ENCODE peak calls at places on chromosome 13, in ten cellular contexts. Y, T, C, V, Z, K, X, B, H and A are unnamed samples.

GRCh38 chr13:27728271-27728670 is 64.0 kb upstream of the GSX1 start:
- DNase-seq in Z (no peak), T (no peak), C (no peak), Y (no peak), B (no peak), K (peak; percentile 14), X (no peak), V (no peak), H (no peak), A (no peak)

GRCh38 chr13:106063591-106064308 is 471.7 kb downstream of the EFNB2 start:
- DNase-seq in X (no peak), C (no peak), V (no peak), T (no peak), H (no peak), B (no peak), Y (peak; percentile 83), K (no peak), Z (no peak), A (no peak)

GRCh38 chr13:78137404-78138142 is 218.9 kb upstream of the EDNRB start:
- DNase-seq in C (no peak), K (peak; percentile 50), B (no peak), X (no peak), Y (peak; percentile 72), V (peak; percentile 58), T (peak; percentile 11), Z (no peak), H (no peak), A (no peak)

GRCh38 chr13:33106656-33107402 is 90.6 kb downstream of the KL start:
- DNase-seq in H (no peak), B (no peak), K (no peak), V (no peak), Y (peak; percentile 62), C (no peak), X (no peak), T (no peak), Z (no peak), A (no peak)

GRCh38 chr13:112032186-112032835 is 34.6 kb upstream of the SOX1 start:
- DNase-seq in Z (no peak), H (no peak), C (no peak), B (no peak), X (no peak), Y (peak; percentile 1), V (no peak), T (no peak), K (no peak), A (no peak)

GRCh38 chr13:45119469-45119989 is 781 bp upstream of the GTF2F2 start:
- DNase-seq in T (peak; percentile 8), X (no peak), H (peak; percentile 18), C (no peak), K (no peak), B (peak; percentile 24), Z (no peak), V (no peak), Y (peak; percentile 77), A (no peak)

GRCh38 chr13:41224113-41225110 is 30.0 kb upstream of the KBTBD7 start:
- DNase-seq in T (no peak), X (no peak), Y (peak; percentile 83), C (no peak), B (no peak), Z (no peak), K (no peak), H (no peak), V (no peak), A (no peak)

GRCh38 chr13:63433546-63434150 is 2018.0 kb upstream of the PCDH20 start:
- DNase-seq in B (no peak), T (no peak), V (no peak), C (no peak), Z (no peak), X (no peak), K (peak; percentile 5), H (no peak), Y (peak; percentile 87), A (no peak)

GRCh38 chr13:74064805-74065204 is 69.4 kb downstream of the KLF12 start:
- DNase-seq in X (no peak), T (no peak), H (no peak), C (no peak), V (no peak), B (no peak), Z (no peak), K (no peak), Y (peak; percentile 82), A (no peak)

GRCh38 chr13:59663707-59664106 is 500.0 kb downstream of the DIAPH3 start:
- DNase-seq in X (no peak), Z (no peak), H (no peak), V (peak; percentile 70), T (no peak), C (no peak), K (no peak), Y (no peak), B (no peak), A (no peak)

GRCh38 chr13:94323746-94324408 is 155.6 kb downstream of the DCT start:
- DNase-seq in H (no peak), K (no peak), C (no peak), T (no peak), Z (no peak), B (no peak), Y (no peak), X (no peak), V (no peak), A (no peak)

GRCh38 chr13:41603917-41604316 is 146.6 kb downstream of the RGCC start:
- DNase-seq in H (no peak), X (no peak), C (no peak), Z (no peak), Y (peak; percentile 78), T (no peak), B (no peak), K (peak; percentile 57), V (no peak), A (no peak)

GRCh38 chr13:27595055-27595811 is 25.1 kb downstream of the LNX2 start:
- DNase-seq in K (no peak), B (no peak), T (no peak), X (no peak), Y (no peak), C (no peak), Z (no peak), V (no peak), H (no peak), A (no peak)

GRCh38 chr13:80679423-80679822 is 338.5 kb upstream of the SPRY2 start:
- DNase-seq in Z (no peak), H (no peak), V (no peak), Y (no peak), X (no peak), B (no peak), T (no peak), C (no peak), K (no peak), A (no peak)

GRCh38 chr13:103097366-103097928 is 31.2 kb upstream of the SLC10A2 start:
- DNase-seq in B (no peak), T (no peak), Y (no peak), X (no peak), C (no peak), H (no peak), K (no peak), Z (no peak), V (no peak), A (no peak)

DNA sequence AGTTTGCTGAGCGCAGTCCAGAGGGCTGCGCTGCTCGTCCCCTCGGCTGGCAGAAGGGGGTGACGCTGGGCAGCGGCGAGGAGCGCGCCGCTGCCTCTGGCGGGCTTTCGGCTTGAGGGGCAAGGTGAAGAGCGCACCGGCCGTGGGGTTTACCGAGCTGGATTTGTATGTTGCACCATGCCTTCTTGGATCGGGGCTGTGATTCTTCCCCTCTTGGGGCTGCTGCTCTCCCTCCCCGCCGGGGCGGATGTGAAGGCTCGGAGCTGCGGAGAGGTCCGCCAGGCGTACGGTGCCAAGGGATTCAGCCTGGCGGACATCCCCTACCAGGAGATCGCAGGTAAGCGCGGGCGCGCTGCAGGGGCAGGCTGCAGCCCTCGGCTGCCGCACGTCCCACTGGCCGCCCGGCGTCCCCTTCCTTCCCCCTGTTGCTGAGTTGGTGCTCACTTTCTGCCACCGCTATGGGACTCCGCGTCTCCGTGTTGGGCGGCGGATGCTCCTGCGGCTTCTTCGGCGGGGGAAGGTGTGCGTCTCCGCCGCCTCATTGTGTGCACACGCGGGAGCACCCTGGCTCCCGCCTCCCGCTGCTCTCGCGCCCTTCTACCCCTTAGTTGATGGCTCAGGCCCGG is 786 bp downstream of the GPC6 start:
- DNase-seq in X (no peak), B (no peak), C (no peak), K (peak; percentile 41), Y (peak; percentile 52), V (peak; percentile 28), Z (no peak), T (peak; percentile 10), H (peak; percentile 11), A (no peak)
- H3K4me1 ChIP-seq in X (peaks cover 3% of the 10 kb centered on the region), B (peaks cover 8% of the 10 kb centered on the region), C (peaks cover 14% of the 10 kb centered on the region), K (peaks cover 14% of the 10 kb centered on the region), Y (peaks cover 2% of the 10 kb centered on the region), V (peaks cover 68% of the 10 kb centered on the region), Z (no peaks in the 10 kb centered on the region), T (no peaks in the 10 kb centered on the region), H (peaks cover 2% of the 10 kb centered on the region), A (no peaks in the 10 kb centered on the region)

DNA sequence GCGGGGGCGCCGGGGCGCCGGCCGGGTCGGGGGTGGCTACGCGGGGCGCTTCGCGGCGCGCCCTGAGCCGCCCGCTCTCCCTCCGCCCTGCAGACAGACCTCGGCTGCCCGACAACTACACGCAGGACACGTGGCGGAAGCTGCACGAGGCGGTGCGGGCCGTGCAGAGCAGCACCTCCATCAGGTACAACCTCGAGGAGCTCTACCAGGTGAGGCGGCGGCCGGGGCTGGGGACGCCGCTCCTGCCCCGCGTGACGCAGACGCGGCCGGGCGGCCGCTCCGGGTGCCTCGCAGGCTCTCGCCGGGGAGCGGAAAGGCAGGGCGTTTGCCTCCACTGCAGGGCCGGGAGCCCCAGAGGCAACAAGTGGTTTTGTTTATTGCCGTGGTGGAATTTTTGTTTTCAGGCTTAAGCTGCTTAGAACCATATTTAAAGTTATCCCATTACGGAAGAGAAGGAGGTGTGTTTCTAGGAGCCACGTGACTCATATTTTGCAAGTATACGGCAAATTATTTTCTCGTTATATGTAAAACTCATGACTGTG is 538 bp downstream of the CUL4A start:
- DNase-seq in X (no peak), B (peak; percentile 75), H (peak; percentile 76), V (peak; percentile 32), K (peak; percentile 60), T (peak; percentile 39), C (no peak), Y (peak; percentile 55), Z (peak; percentile 46), A (peak; percentile 71)
- TF ChIP-seq POLR2A in X (no peak), B (peak; percentile 33), H (peak; percentile 37), V (no peak), K (no peak), T (peak; percentile 6), C (no peak), Y (no peak), Z (peak; percentile 26), A (no peak)

GRCh38 chr13:46575843-46576242 is 22.9 kb downstream of the LRCH1 start:
- DNase-seq in V (no peak), T (no peak), C (no peak), B (no peak), K (peak; percentile 16), X (no peak), H (no peak), Y (peak; percentile 89), Z (no peak), A (no peak)
- H3K4me1 ChIP-seq in V (peaks cover 38% of the 10 kb centered on the region), T (peaks cover 5% of the 10 kb centered on the region), C (peaks cover 70% of the 10 kb centered on the region), B (peaks cover 21% of the 10 kb centered on the region), K (peaks cover 55% of the 10 kb centered on the region), X (peaks cover 50% of the 10 kb centered on the region), H (peaks cover 10% of the 10 kb centered on the region), Y (peaks cover 28% of the 10 kb centered on the region), Z (peaks cover 86% of the 10 kb centered on the region), A (peaks cover 92% of the 10 kb centered on the region)

DNA sequence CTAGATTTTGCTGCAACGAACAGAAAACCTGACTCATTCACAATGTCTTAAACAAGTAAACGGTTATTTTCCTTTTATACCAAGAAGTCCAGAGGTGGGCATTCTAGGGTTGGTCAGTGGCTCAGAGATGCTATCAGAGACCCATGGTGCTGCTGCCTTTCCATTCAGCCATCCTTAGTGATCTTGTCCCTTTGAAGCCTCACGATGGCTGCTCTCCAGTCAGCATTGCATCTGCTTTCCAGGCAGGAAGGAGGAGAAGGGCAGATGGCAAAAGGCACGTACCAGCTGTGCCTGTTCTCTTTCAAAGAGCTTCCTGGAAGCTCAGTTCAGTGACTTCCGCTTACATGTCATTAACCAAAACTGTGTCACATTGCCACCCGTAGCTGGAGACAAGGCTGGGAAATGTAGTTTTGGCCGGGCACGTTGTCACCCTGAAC is 30.1 kb downstream of the WDFY2 start:
- DNase-seq in H (peak; percentile 12), Y (no peak), Z (peak; percentile 35), C (no peak), V (no peak), X (no peak), T (no peak), K (no peak), B (no peak), A (no peak)
- TF ChIP-seq POLR2A in H (no peak), Y (no peak), Z (no peak), C (no peak), V (no peak), X (no peak), T (no peak), K (no peak), B (no peak), A (no peak)